ENCODE peak calls at places on chromosome 12, in five cellular contexts. E is H9; Q is CD8-positive, alpha-beta memory T cell; I is activated naive CD4-positive, alpha-beta T cell treated with anti-CD3 and anti-CD28 coated beads, Interleukin-2, amount 50 U/mL, for 16 hours; D is NCI-H524. L is an unnamed sample.

GRCh38 chr12:54025507-54026393 is 2.5 kb upstream of the HOXC6 start:
- DNase-seq in E (no peak), Q (no peak), I (no peak), D (no peak), L (no peak)

GRCh38 chr12:32455607-32456063 is 56.3 kb downstream of the FGD4 start:
- DNase-seq in E (no peak), Q (peak), I (no peak), D (peak), L (peak)

GRCh38 chr12:4855121-4855924 is 54.4 kb upstream of the KCNA1 start:
- DNase-seq in E (peak), Q (peak), I (peak), D (peak), L (peak)

GRCh38 chr12:6526201-6526600 is 8.1 kb upstream of the GAPDH start:
- DNase-seq in E (no peak), Q (no peak), I (no peak), D (no peak), L (no peak)

GRCh38 chr12:22981711-22982110 is 356.7 kb downstream of the ETNK1 start:
- DNase-seq in E (no peak), Q (no peak), I (no peak), D (peak), L (no peak)

GRCh38 chr12:132284071-132284492 is 45.3 kb downstream of the GALNT9 start:
- DNase-seq in E (no peak), Q (no peak), I (no peak), D (no peak), L (no peak)

GRCh38 chr12:128008341-128008740 is 258.6 kb upstream of the TMEM132C start:
- DNase-seq in E (no peak), Q (no peak), I (no peak), D (no peak), L (no peak)

GRCh38 chr12:118922405-118922804 is 58.9 kb upstream of the SRRM4 start:
- DNase-seq in E (peak), Q (no peak), I (no peak), D (no peak), L (no peak)

GRCh38 chr12:39805651-39806050 is 186.0 kb upstream of the ABCD2 start:
- DNase-seq in E (no peak), Q (no peak), I (no peak), D (no peak), L (no peak)

GRCh38 chr12:60415361-60415760 is 819.5 kb downstream of the SLC16A7 start:
- DNase-seq in E (no peak), Q (no peak), I (no peak), D (no peak), L (no peak)

GRCh38 chr12:27343255-27344000 is 10.8 kb downstream of the BMAL2 start:
- DNase-seq in E (no peak), Q (no peak), I (no peak), D (no peak), L (peak)

GRCh38 chr12:7647071-7647470 is 18.6 kb downstream of the APOBEC1 start:
- DNase-seq in E (no peak), Q (no peak), I (no peak), D (no peak), L (no peak)

GRCh38 chr12:74689071-74689655 is 151.5 kb downstream of the ATXN7L3B start:
- DNase-seq in E (no peak), Q (peak), I (no peak), D (peak), L (no peak)

GRCh38 chr12:56029666-56030293 is 8.9 kb downstream of the IKZF4 start:
- DNase-seq in E (peak), Q (peak), I (peak), D (peak), L (peak)

GRCh38 chr12:39780527-39781446 is 161.2 kb upstream of the ABCD2 start:
- DNase-seq in E (no peak), Q (no peak), I (no peak), D (no peak), L (no peak)

GRCh38 chr12:98062464-98063245 is 452.7 kb upstream of the TMPO start:
- DNase-seq in E (no peak), Q (no peak), I (no peak), D (no peak), L (no peak)

GRCh38 chr12:3428631-3429030 is 62.4 kb upstream of the PRMT8 start:
- DNase-seq in E (no peak), Q (no peak), I (no peak), D (no peak), L (no peak)

GRCh38 chr12:12872934-12873275 is 18.5 kb upstream of the GPRC5A start:
- DNase-seq in E (no peak), Q (no peak), I (no peak), D (no peak), L (no peak)

GRCh38 chr12:71297930-71298329 is 140.1 kb upstream of the TSPAN8 start:
- DNase-seq in E (no peak), Q (no peak), I (no peak), D (no peak), L (no peak)

GRCh38 chr12:127282786-127283565 is 984.0 kb upstream of the TMEM132C start:
- DNase-seq in E (no peak), Q (no peak), I (no peak), D (no peak), L (no peak)

GRCh38 chr12:27524839-27525238 is 833 bp downstream of the PPFIBP1 start:
- DNase-seq in E (no peak), Q (no peak), I (no peak), D (peak), L (peak)

GRCh38 chr12:77734489-77734888 is 96.2 kb upstream of the NAV3 start:
- DNase-seq in E (no peak), Q (no peak), I (no peak), D (no peak), L (no peak)

GRCh38 chr12:43103866-43104265 is 448.1 kb downstream of the ADAMTS20 start:
- DNase-seq in E (no peak), Q (no peak), I (no peak), D (peak), L (no peak)